ENCODE peak calls at places on chromosome 20, in eight cellular contexts. P is GM23338; D is CD8-positive, alpha-beta T cell; E is pancreas; B is BE2C; L is cardiac muscle cell; U is IMR-90; M is cardiac fibroblast. A is an unnamed sample.

GRCh38 chr20:52923123-52923543 is 49.0 kb upstream of the TSHZ2 start:
- DNase-seq in P (peak), D (no peak), B (no peak), M (peak), L (peak), U (peak), E (no peak), A (no peak)

GRCh38 chr20:62978559-62978938 is 26.0 kb downstream of the SLC17A9 start:
- DNase-seq in P (no peak), D (no peak), B (no peak), L (no peak), M (no peak), U (no peak), E (no peak), A (no peak)

GRCh38 chr20:32607727-32608663 is 22.9 kb upstream of the NOL4L start:
- DNase-seq in P (no peak), M (no peak), E (no peak), U (no peak), D (no peak), B (no peak), L (no peak), A (no peak)

GRCh38 chr20:41249781-41250281 is 67.7 kb downstream of the ZHX3 start:
- DNase-seq in B (peak), M (peak), P (peak), U (peak), L (peak), D (no peak), E (no peak), A (no peak)

GRCh38 chr20:35320396-35321126 is 28.3 kb upstream of the FAM83C start:
- DNase-seq in L (no peak), D (no peak), E (no peak), B (no peak), M (no peak), P (peak), U (peak), A (no peak)

GRCh38 chr20:4613718-4614620 is 107.7 kb upstream of the PRND start:
- DNase-seq in E (no peak), L (peak), U (no peak), P (peak), B (peak), D (peak), M (peak), A (peak)

GRCh38 chr20:1334761-1335160 is 5.8 kb upstream of the SDCBP2 start:
- DNase-seq in L (peak), U (no peak), E (no peak), D (no peak), M (peak), B (no peak), P (peak), A (no peak)

GRCh38 chr20:30610044-30610693 is 647.3 kb upstream of the DEFB115 start:
- DNase-seq in U (no peak), P (no peak), D (no peak), L (no peak), M (no peak), B (no peak), E (no peak), A (no peak)

GRCh38 chr20:21499641-21500040 is 14.2 kb downstream of the NKX2-2 start:
- DNase-seq in B (no peak), E (no peak), M (no peak), U (no peak), D (no peak), P (no peak), L (no peak), A (no peak)

GRCh38 chr20:36526521-36527011 is 14.8 kb upstream of the MYL9 start:
- DNase-seq in M (no peak), B (no peak), P (no peak), U (no peak), E (no peak), D (no peak), L (no peak), A (no peak)

GRCh38 chr20:62699741-62700140 is 8.9 kb upstream of the NTSR1 start:
- DNase-seq in D (no peak), P (no peak), L (no peak), B (no peak), U (no peak), E (peak), M (no peak), A (no peak)

GRCh38 chr20:10706460-10706811 is 32.6 kb upstream of the JAG1 start:
- DNase-seq in M (no peak), P (no peak), D (no peak), E (no peak), L (no peak), U (no peak), B (no peak), A (no peak)

GRCh38 chr20:8997720-8998119 is 71.2 kb upstream of the PLCB4 start:
- DNase-seq in U (no peak), P (peak), M (no peak), D (no peak), E (no peak), B (no peak), L (no peak), A (no peak)

GRCh38 chr20:62259294-62259565 is 20.9 kb downstream of the OSBPL2 start:
- DNase-seq in U (no peak), D (no peak), E (no peak), M (no peak), B (no peak), P (no peak), L (no peak), A (no peak)

GRCh38 chr20:24978493-24978892 is 14.1 kb downstream of the APMAP start:
- DNase-seq in P (no peak), B (no peak), D (no peak), U (no peak), M (no peak), L (no peak), E (no peak), A (no peak)

GRCh38 chr20:25496968-25497401 is 88.3 kb downstream of the NINL start:
- DNase-seq in M (no peak), L (no peak), P (no peak), U (peak), B (no peak), E (peak), D (no peak), A (no peak)

GRCh38 chr20:56518999-56519398 is 5.5 kb upstream of the FAM209A start:
- DNase-seq in D (no peak), U (no peak), L (no peak), M (no peak), B (no peak), E (no peak), P (no peak), A (no peak)

GRCh38 chr20:40703981-40704530 is 15.0 kb upstream of the MAFB start:
- DNase-seq in L (no peak), D (no peak), M (no peak), E (no peak), P (no peak), B (no peak), U (no peak), A (no peak)

GRCh38 chr20:23052904-23053303 is 3.4 kb upstream of the THBD start:
- DNase-seq in L (no peak), D (no peak), E (no peak), P (no peak), B (no peak), M (no peak), U (no peak), A (no peak)

DNA sequence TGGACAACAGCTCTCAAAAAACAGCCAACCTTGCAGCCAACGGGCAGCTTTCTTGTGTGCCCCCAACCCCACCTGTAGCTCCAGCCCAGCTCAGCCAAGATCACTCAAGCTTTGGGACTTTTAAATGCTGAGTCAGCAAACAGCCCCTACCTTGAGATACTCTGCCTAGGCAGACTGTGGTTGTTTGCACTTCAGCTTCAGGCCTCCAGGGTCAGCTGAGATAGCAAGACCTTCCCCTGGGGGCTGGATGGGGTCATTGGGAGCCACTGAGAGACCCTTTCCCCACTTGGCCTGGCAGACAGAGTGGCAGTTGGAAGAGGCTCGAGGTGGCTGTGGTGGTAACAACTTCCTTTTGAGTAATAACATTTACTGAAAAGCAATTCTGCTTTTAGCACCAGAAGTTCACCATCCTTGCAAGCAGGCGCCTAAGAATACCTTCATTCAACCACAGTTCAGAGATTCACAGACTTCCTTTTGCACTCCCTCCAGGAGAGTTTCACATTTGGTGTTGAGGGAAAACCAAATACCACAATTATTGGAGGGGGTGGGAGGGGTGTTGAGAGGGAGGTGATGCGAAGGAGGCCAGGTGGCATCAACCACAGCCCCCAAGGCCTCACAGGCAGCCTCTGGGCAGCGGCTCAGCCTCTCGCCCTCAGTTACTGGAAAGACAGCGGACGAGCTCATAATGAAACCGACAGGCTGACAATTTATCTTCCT is 148.0 kb downstream of the CEBPB start:
- DNase-seq in M (peak), U (peak), L (peak), P (peak), B (no peak), E (no peak), D (no peak), A (peak)
- TF ChIP-seq CTCF in M (no peak), U (no peak), L (no peak), P (peak), B (no peak), E (no peak), D (no peak), A (peak)

GRCh38 chr20:3175270-3175669 is 1.9 kb upstream of the LZTS3 start:
- DNase-seq in D (no peak), L (no peak), U (no peak), M (no peak), P (no peak), E (no peak), B (no peak), A (no peak)
- H3K4me3 ChIP-seq in D (no peak), L (no peak), U (no peak), M (peak), P (peak), E (no peak), B (no peak), A (no peak)

DNA sequence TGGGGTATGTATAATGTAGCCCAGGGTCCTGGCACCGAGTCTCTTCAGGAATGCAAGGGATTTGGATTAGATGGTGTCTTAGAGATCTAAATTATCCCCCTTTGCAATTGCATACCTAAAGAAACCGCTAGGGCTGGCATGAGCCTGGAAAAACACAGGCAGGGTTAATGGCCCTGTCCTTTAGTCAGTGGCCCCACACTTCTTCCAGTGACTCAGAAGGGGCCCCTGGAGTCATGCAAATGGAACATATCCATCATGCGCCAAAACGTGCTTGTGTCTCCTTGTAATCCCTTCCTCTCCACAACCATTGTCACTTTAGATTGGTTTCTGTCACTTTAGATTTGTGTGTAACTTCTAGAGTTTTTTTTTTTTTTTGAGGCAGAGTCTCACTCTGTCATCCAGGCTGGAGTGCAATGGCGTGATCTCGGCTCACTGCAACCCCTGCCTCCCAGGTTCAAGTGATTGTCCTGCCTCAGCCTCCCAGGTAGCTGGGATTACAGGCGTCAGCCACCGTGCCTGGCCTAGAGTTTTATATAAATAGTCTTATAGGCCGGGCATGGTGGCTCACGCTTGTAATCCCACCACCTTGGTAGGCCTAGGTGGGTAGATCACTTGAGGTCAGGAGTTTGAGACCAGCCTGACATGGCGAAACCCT is 8.7 kb upstream of the MYBL2 start:
- DNase-seq in U (peak), D (no peak), B (peak), M (no peak), L (peak), E (no peak), P (peak), A (no peak)
- TF ChIP-seq CTCF in U (no peak), D (no peak), B (peak), M (no peak), L (no peak), E (no peak), P (peak), A (no peak)

GRCh38 chr20:45128066-45128465 is 3.8 kb upstream of the WFDC12 start:
- DNase-seq in B (no peak), P (peak), E (no peak), L (no peak), M (no peak), U (no peak), D (no peak), A (no peak)
- H3K4me3 ChIP-seq in B (no peak), P (no peak), E (no peak), L (no peak), M (no peak), U (no peak), D (no peak), A (no peak)

GRCh38 chr20:2400290-2400689 is 19.6 kb downstream of the TGM6 start:
- DNase-seq in M (no peak), E (no peak), P (no peak), D (no peak), U (no peak), L (no peak), B (no peak), A (no peak)
- TF ChIP-seq CTCF in M (no peak), E (no peak), P (no peak), D (no peak), U (no peak), L (no peak), B (no peak), A (no peak)